ENCODE peak calls at places on chromosomes 11 and 22, in six cellular contexts. F, V, Y, D, Z and X are unnamed samples.

GRCh38 chr11:69253028-69253427 is 40.9 kb upstream of the MYEOV start:
- DNase-seq in F (peak), V (peak), Y (no peak), D (no peak), Z (no peak), X (no peak)

GRCh38 chr11:66568124-66568916 is at the start of gene CTSF:
- DNase-seq in F (peak), V (peak), Y (peak), D (no peak), Z (peak), X (peak)

GRCh38 chr11:119179983-119180382 is 5.3 kb upstream of the NHERF4 start:
- DNase-seq in F (no peak), V (no peak), Y (no peak), D (no peak), Z (no peak), X (no peak)

GRCh38 chr11:111570796-111571195 is 30.3 kb downstream of the LAYN start:
- DNase-seq in F (peak), V (no peak), Y (no peak), D (no peak), Z (no peak), X (no peak)

GRCh38 chr22:25008666-25009065 is 56.1 kb downstream of the KIAA1671 start:
- DNase-seq in F (peak), V (no peak), Y (no peak), D (no peak), Z (no peak), X (no peak)

GRCh38 chr22:48152154-48152775 is 1389.8 kb downstream of the TBC1D22A start:
- DNase-seq in F (no peak), V (no peak), Y (no peak), D (no peak), Z (no peak), X (no peak)

GRCh38 chr22:27100789-27101188 is 443.4 kb downstream of the MIAT start:
- DNase-seq in F (peak), V (peak), Y (no peak), D (no peak), Z (no peak), X (no peak)

GRCh38 chr11:64358907-64359711 is at the start of gene RPS6KA4:
- DNase-seq in F (peak), V (peak), Y (peak), D (no peak), Z (no peak), X (no peak)

GRCh38 chr22:42151924-42152635 is 21.5 kb upstream of the CYP2D6 start:
- DNase-seq in F (no peak), V (no peak), Y (no peak), D (no peak), Z (no peak), X (peak)

GRCh38 chr11:114346709-114347141 is 50.5 kb downstream of the NNMT start:
- DNase-seq in F (peak), V (no peak), Y (no peak), D (no peak), Z (no peak), X (no peak)

GRCh38 chr22:19873138-19873959 is 18.7 kb upstream of the GNB1L start:
- DNase-seq in F (no peak), V (no peak), Y (no peak), D (no peak), Z (no peak), X (peak)

GRCh38 chr11:71366076-71366475 is 82.1 kb downstream of the DHCR7 start:
- DNase-seq in F (no peak), V (no peak), Y (no peak), D (no peak), Z (no peak), X (no peak)

GRCh38 chr22:20567371-20567847 is 60.0 kb downstream of the MED15 start:
- DNase-seq in F (peak), V (no peak), Y (no peak), D (no peak), Z (no peak), X (no peak)